ENCODE peak calls at places on chromosomes 1 and 21, in four cellular contexts. T, C, U and H are unnamed samples.

GRCh38 chr21:34812510-34813265 is 143.9 kb downstream of the CLIC6 start:
- DNase-seq in T (no peak), U (peak; percentile 96), C (no peak), H (no peak)

GRCh38 chr21:41775152-41775472 is 8.3 kb upstream of the RIPK4 start:
- DNase-seq in U (no peak), T (no peak), C (no peak), H (no peak)

GRCh38 chr1:63829349-63830327 is 55.8 kb downstream of the ROR1 start:
- DNase-seq in T (no peak), C (no peak), U (no peak), H (no peak)

GRCh38 chr1:2393471-2393877 is 1.8 kb downstream of the RER1 start:
- DNase-seq in T (no peak), C (no peak), U (no peak), H (no peak)

GRCh38 chr1:184002071-184002470 is 35.5 kb downstream of the COLGALT2 start:
- DNase-seq in C (no peak), T (peak; percentile 27), U (peak; percentile 97), H (peak; percentile 81)

GRCh38 chr1:172778461-172779455 is 119.9 kb downstream of the FASLG start:
- DNase-seq in T (no peak), C (peak; percentile 21), U (no peak), H (no peak)

GRCh38 chr1:29804181-29804899 is 568.0 kb downstream of the PTPRU start:
- DNase-seq in C (no peak), U (no peak), T (no peak), H (no peak)

GRCh38 chr1:58721247-58721820 is 21.5 kb upstream of the MYSM1 start:
- DNase-seq in U (peak; percentile 20), T (no peak), C (no peak), H (no peak)

GRCh38 chr1:8689431-8690252 is 127.8 kb downstream of the RERE start:
- DNase-seq in C (no peak), U (no peak), T (no peak), H (no peak)

GRCh38 chr1:182206628-182207239 is 145.2 kb upstream of the ZNF648 start:
- DNase-seq in C (no peak), T (no peak), U (no peak), H (no peak)

GRCh38 chr1:8905582-8906191 is 27.2 kb upstream of the ENO1 start:
- DNase-seq in T (no peak), C (no peak), U (peak; percentile 58), H (no peak)

GRCh38 chr1:38625939-38626338 is 233.6 kb downstream of the RRAGC start:
- DNase-seq in T (no peak), C (no peak), U (no peak), H (no peak)

GRCh38 chr1:152047954-152048640 is 11.3 kb upstream of the S100A11 start:
- DNase-seq in C (peak; percentile 83), U (peak; percentile 100), T (peak; percentile 90), H (peak; percentile 98)

GRCh38 chr1:116448785-116449385 is 75.8 kb downstream of the ATP1A1 start:
- DNase-seq in C (no peak), T (no peak), U (no peak), H (no peak)

GRCh38 chr1:22487781-22488180 is 36.1 kb downstream of the ZBTB40 start:
- DNase-seq in U (no peak), T (no peak), C (no peak), H (no peak)

GRCh38 chr1:216425577-216425976 is 2.3 kb upstream of the USH2A start:
- DNase-seq in T (no peak), U (no peak), C (no peak), H (no peak)

GRCh38 chr1:204359474-204360255 is at the start of gene PLEKHA6:
- DNase-seq in C (no peak), T (no peak), U (peak; percentile 33), H (no peak)

GRCh38 chr1:230084408-230085177 is 17.6 kb downstream of the GALNT2 start:
- DNase-seq in T (peak; percentile 57), U (peak; percentile 100), C (no peak), H (peak; percentile 98)

GRCh38 chr1:1988061-1988945 is 15.3 kb downstream of the CFAP74 start:
- DNase-seq in C (no peak), U (no peak), T (no peak), H (no peak)

GRCh38 chr21:15604424-15604823 is 125.4 kb upstream of the USP25 start:
- DNase-seq in U (peak; percentile 70), T (no peak), C (no peak), H (peak; percentile 42)

GRCh38 chr1:108692724-108693655 is 880 bp downstream of the PRPF38B start:
- DNase-seq in U (peak; percentile 74), T (peak; percentile 53), C (peak; percentile 89), H (no peak)

GRCh38 chr1:171438441-171438840 is 46.9 kb upstream of the PRRC2C start:
- DNase-seq in U (peak; percentile 98), C (no peak), T (peak; percentile 15), H (peak; percentile 77)

GRCh38 chr1:205711105-205712048 is 31.1 kb upstream of the SLC45A3 start:
- DNase-seq in U (peak; percentile 74), T (peak; percentile 69), C (peak; percentile 64), H (peak; percentile 34)

GRCh38 chr1:97247196-97247595 is 525.6 kb downstream of the PTBP2 start:
- DNase-seq in T (no peak), C (no peak), U (peak; percentile 70), H (no peak)

GRCh38 chr1:116720406-116721071 is 33.7 kb upstream of the CD2 start:
- DNase-seq in T (no peak), C (no peak), U (no peak), H (no peak)

DNA sequence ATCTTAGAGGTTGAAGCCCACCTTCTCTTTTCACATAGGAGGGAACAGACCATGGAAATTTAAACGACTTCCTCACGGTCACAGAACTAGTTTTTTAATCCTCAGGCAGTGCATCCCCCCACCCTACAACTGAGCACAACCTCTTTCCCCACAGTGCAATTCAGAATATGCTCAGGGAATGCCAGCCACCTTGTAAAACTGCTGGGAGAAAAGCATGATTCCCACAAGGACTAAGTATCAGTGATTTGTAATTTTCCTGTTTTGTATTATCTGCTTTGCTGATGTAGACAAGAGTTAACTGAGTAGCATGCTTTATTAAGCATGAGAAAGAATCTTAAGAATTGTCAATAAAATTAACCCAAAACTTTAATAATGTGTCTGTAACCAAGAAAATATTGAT is 23.8 kb downstream of the TMEM50A start:
- DNase-seq in T (no peak), C (no peak), U (no peak), H (no peak)
- H3K4me3 ChIP-seq in T (no peak overlapping the region), C (no peak overlapping the region), U (no peak overlapping the region), H (no peak overlapping the region)

GRCh38 chr1:24903011-24903461 is 27.0 kb downstream of the RUNX3 start:
- DNase-seq in U (no peak), C (no peak), T (no peak), H (no peak)
- H3K36me3 ChIP-seq in U (no peaks in the 10 kb centered on the region), C (peaks cover 64% of the 10 kb centered on the region), T (no peaks in the 10 kb centered on the region), H (no peaks in the 10 kb centered on the region)

DNA sequence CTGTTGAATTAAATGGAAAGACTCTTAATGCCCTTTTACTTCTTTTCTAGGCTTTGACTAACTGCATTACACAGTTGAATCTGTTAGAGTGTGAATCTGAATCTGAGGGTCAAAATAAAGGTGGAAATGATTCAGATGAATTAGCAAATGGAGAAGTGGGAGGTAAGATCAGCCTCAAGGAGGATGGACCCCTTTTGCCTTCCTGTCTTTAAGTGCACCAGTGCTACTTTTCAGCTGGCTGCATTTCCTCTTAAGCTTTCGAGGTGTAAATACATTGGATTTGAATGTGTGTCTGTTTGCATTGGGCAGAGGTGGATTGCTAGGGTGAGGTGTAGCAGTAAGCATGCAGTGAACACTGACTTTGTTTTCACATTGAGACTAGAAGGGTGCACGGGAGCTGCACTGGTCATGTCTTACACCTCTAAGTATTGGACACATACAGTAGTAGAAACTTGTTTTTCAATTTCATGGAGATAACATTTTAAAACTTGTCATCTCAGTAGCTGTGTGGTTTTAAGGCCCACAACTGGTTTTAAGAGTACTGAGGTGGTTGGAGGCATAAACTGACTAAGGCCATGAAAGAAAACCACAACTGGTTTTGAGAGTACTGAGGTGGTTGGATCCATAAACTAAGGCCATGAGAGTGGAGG is 35.4 kb downstream of the MIA3 start:
- DNase-seq in U (no peak), C (no peak), T (no peak), H (no peak)
- H3K4me3 ChIP-seq in U (no peak overlapping the region), C (no peak overlapping the region), T (no peak overlapping the region), H (no peak overlapping the region)

GRCh38 chr1:244854175-244854574 is 10.2 kb downstream of the HNRNPU start:
- DNase-seq in T (no peak), U (no peak), C (no peak), H (no peak)
- H3K36me3 ChIP-seq in T (peaks cover 8% of the 10 kb centered on the region), U (peaks cover 8% of the 10 kb centered on the region), C (peaks cover 72% of the 10 kb centered on the region), H (peaks cover 1% of the 10 kb centered on the region)

GRCh38 chr1:6486433-6487011 is 4.9 kb downstream of the PLEKHG5 start:
- DNase-seq in C (peak; percentile 83), U (peak; percentile 73), T (peak; percentile 80), H (peak; percentile 44)

GRCh38 chr1:6485140-6485936 is 6.1 kb downstream of the PLEKHG5 start:
- DNase-seq in T (no peak), U (no peak), C (no peak), H (no peak)

GRCh38 chr1:6487804-6488484 is 3.5 kb downstream of the PLEKHG5 start:
- DNase-seq in U (no peak), T (no peak), C (no peak), H (no peak)

GRCh38 chr1:6484826-6485139 is 6.7 kb downstream of the PLEKHG5 start:
- DNase-seq in C (no peak), T (no peak), U (no peak), H (no peak)

DNA sequence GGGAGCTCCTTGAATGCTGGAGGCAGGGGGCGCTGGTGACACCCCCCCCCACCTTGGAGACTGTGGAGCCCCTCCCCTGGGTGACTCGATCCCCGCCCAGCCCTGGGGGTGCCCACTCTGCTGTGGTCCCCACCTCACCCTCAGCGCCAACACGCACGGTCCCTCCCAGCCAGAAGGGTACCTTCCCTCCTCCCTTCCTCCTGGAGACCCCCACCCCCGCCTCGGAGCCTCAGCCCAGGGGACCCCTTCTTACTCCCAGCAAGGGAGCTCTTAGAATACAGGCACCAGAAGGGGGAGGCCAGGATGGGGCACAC is 5.6 kb downstream of the PLEKHG5 start:
- DNase-seq in C (no peak), U (no peak), T (no peak), H (no peak)
- H3K4me3 ChIP-seq in C (no peak overlapping the region), U (no peak overlapping the region), T (no peak overlapping the region), H (peak overlapping the region; percentile 65)